ENCODE peak calls at places on chromosomes 1 and 21, in six cellular contexts. One of them, this sample, is unnamed.

GRCh38 chr1:56477164-56478111 is 101.9 kb downstream of the PLPP3 start:
- DNase-seq in stimulated activated CD8-positive, alpha-beta memory T cell treated with anti-CD3 and anti-CD28 coated beads, Interleukin-12 subunit alpha, Interleukin-12 subunit beta, amount 100 ng/mL, for 1 hour: no peak
- DNase-seq in activated T-cell treated with anti-CD3 and anti-CD28 coated beads, Interleukin-2, amount 50 U/mL, for 48 hours: no peak
- DNase-seq in NCI-H2171 treated with DMSO at 0.1 percent for 48 hours: no peak
- DNase-seq in type B pancreatic cell: no peak
- DNase-seq in stimulated activated CD4-positive, alpha-beta T cell treated with anti-CD3 and anti-CD28 coated beads, Interleukin-2, amount 100 ng/mL, for 48 hours: no peak
- DNase-seq in this sample: no peak

GRCh38 chr1:230809205-230809990 is 58.9 kb downstream of the C1orf198 start:
- DNase-seq in stimulated activated CD8-positive, alpha-beta memory T cell treated with anti-CD3 and anti-CD28 coated beads, Interleukin-12 subunit alpha, Interleukin-12 subunit beta, amount 100 ng/mL, for 1 hour: no peak
- DNase-seq in activated T-cell treated with anti-CD3 and anti-CD28 coated beads, Interleukin-2, amount 50 U/mL, for 48 hours: no peak
- DNase-seq in NCI-H2171 treated with DMSO at 0.1 percent for 48 hours: no peak
- DNase-seq in type B pancreatic cell: peak
- DNase-seq in stimulated activated CD4-positive, alpha-beta T cell treated with anti-CD3 and anti-CD28 coated beads, Interleukin-2, amount 100 ng/mL, for 48 hours: no peak
- DNase-seq in this sample: no peak

GRCh38 chr21:25838809-25839208 is 104.0 kb downstream of the GABPA start:
- DNase-seq in stimulated activated CD8-positive, alpha-beta memory T cell treated with anti-CD3 and anti-CD28 coated beads, Interleukin-12 subunit alpha, Interleukin-12 subunit beta, amount 100 ng/mL, for 1 hour: no peak
- DNase-seq in activated T-cell treated with anti-CD3 and anti-CD28 coated beads, Interleukin-2, amount 50 U/mL, for 48 hours: no peak
- DNase-seq in NCI-H2171 treated with DMSO at 0.1 percent for 48 hours: peak
- DNase-seq in type B pancreatic cell: no peak
- DNase-seq in stimulated activated CD4-positive, alpha-beta T cell treated with anti-CD3 and anti-CD28 coated beads, Interleukin-2, amount 100 ng/mL, for 48 hours: no peak
- DNase-seq in this sample: no peak

GRCh38 chr1:24417681-24418080 is 2.1 kb downstream of the NIPAL3 start:
- DNase-seq in stimulated activated CD8-positive, alpha-beta memory T cell treated with anti-CD3 and anti-CD28 coated beads, Interleukin-12 subunit alpha, Interleukin-12 subunit beta, amount 100 ng/mL, for 1 hour: no peak
- DNase-seq in activated T-cell treated with anti-CD3 and anti-CD28 coated beads, Interleukin-2, amount 50 U/mL, for 48 hours: no peak
- DNase-seq in NCI-H2171 treated with DMSO at 0.1 percent for 48 hours: no peak
- DNase-seq in type B pancreatic cell: no peak
- DNase-seq in stimulated activated CD4-positive, alpha-beta T cell treated with anti-CD3 and anti-CD28 coated beads, Interleukin-2, amount 100 ng/mL, for 48 hours: no peak
- DNase-seq in this sample: no peak

GRCh38 chr1:37471345-37472231 is 2.8 kb upstream of the ZC3H12A start:
- DNase-seq in stimulated activated CD8-positive, alpha-beta memory T cell treated with anti-CD3 and anti-CD28 coated beads, Interleukin-12 subunit alpha, Interleukin-12 subunit beta, amount 100 ng/mL, for 1 hour: no peak
- DNase-seq in activated T-cell treated with anti-CD3 and anti-CD28 coated beads, Interleukin-2, amount 50 U/mL, for 48 hours: no peak
- DNase-seq in NCI-H2171 treated with DMSO at 0.1 percent for 48 hours: peak
- DNase-seq in type B pancreatic cell: no peak
- DNase-seq in stimulated activated CD4-positive, alpha-beta T cell treated with anti-CD3 and anti-CD28 coated beads, Interleukin-2, amount 100 ng/mL, for 48 hours: no peak
- DNase-seq in this sample: no peak

GRCh38 chr1:235074335-235075120 is 54.1 kb downstream of the TOMM20 start:
- DNase-seq in stimulated activated CD8-positive, alpha-beta memory T cell treated with anti-CD3 and anti-CD28 coated beads, Interleukin-12 subunit alpha, Interleukin-12 subunit beta, amount 100 ng/mL, for 1 hour: peak
- DNase-seq in activated T-cell treated with anti-CD3 and anti-CD28 coated beads, Interleukin-2, amount 50 U/mL, for 48 hours: peak
- DNase-seq in NCI-H2171 treated with DMSO at 0.1 percent for 48 hours: peak
- DNase-seq in type B pancreatic cell: no peak
- DNase-seq in stimulated activated CD4-positive, alpha-beta T cell treated with anti-CD3 and anti-CD28 coated beads, Interleukin-2, amount 100 ng/mL, for 48 hours: peak
- DNase-seq in this sample: peak

GRCh38 chr1:205633421-205633976 is 1.7 kb upstream of the ELK4 start:
- DNase-seq in stimulated activated CD8-positive, alpha-beta memory T cell treated with anti-CD3 and anti-CD28 coated beads, Interleukin-12 subunit alpha, Interleukin-12 subunit beta, amount 100 ng/mL, for 1 hour: no peak
- DNase-seq in activated T-cell treated with anti-CD3 and anti-CD28 coated beads, Interleukin-2, amount 50 U/mL, for 48 hours: no peak
- DNase-seq in NCI-H2171 treated with DMSO at 0.1 percent for 48 hours: no peak
- DNase-seq in type B pancreatic cell: no peak
- DNase-seq in stimulated activated CD4-positive, alpha-beta T cell treated with anti-CD3 and anti-CD28 coated beads, Interleukin-2, amount 100 ng/mL, for 48 hours: no peak
- DNase-seq in this sample: no peak

GRCh38 chr1:26126321-26127084 is 14.9 kb downstream of the PDIK1L start:
- DNase-seq in stimulated activated CD8-positive, alpha-beta memory T cell treated with anti-CD3 and anti-CD28 coated beads, Interleukin-12 subunit alpha, Interleukin-12 subunit beta, amount 100 ng/mL, for 1 hour: peak
- DNase-seq in activated T-cell treated with anti-CD3 and anti-CD28 coated beads, Interleukin-2, amount 50 U/mL, for 48 hours: peak
- DNase-seq in NCI-H2171 treated with DMSO at 0.1 percent for 48 hours: peak
- DNase-seq in type B pancreatic cell: no peak
- DNase-seq in stimulated activated CD4-positive, alpha-beta T cell treated with anti-CD3 and anti-CD28 coated beads, Interleukin-2, amount 100 ng/mL, for 48 hours: no peak
- DNase-seq in this sample: no peak

GRCh38 chr1:109298666-109299086 is 8.1 kb downstream of the MYBPHL start:
- DNase-seq in stimulated activated CD8-positive, alpha-beta memory T cell treated with anti-CD3 and anti-CD28 coated beads, Interleukin-12 subunit alpha, Interleukin-12 subunit beta, amount 100 ng/mL, for 1 hour: no peak
- DNase-seq in activated T-cell treated with anti-CD3 and anti-CD28 coated beads, Interleukin-2, amount 50 U/mL, for 48 hours: peak
- DNase-seq in NCI-H2171 treated with DMSO at 0.1 percent for 48 hours: peak
- DNase-seq in type B pancreatic cell: no peak
- DNase-seq in stimulated activated CD4-positive, alpha-beta T cell treated with anti-CD3 and anti-CD28 coated beads, Interleukin-2, amount 100 ng/mL, for 48 hours: no peak
- DNase-seq in this sample: no peak

GRCh38 chr1:5444365-5444890 is 547.8 kb downstream of the NPHP4 start:
- DNase-seq in stimulated activated CD8-positive, alpha-beta memory T cell treated with anti-CD3 and anti-CD28 coated beads, Interleukin-12 subunit alpha, Interleukin-12 subunit beta, amount 100 ng/mL, for 1 hour: no peak
- DNase-seq in activated T-cell treated with anti-CD3 and anti-CD28 coated beads, Interleukin-2, amount 50 U/mL, for 48 hours: no peak
- DNase-seq in NCI-H2171 treated with DMSO at 0.1 percent for 48 hours: no peak
- DNase-seq in type B pancreatic cell: no peak
- DNase-seq in stimulated activated CD4-positive, alpha-beta T cell treated with anti-CD3 and anti-CD28 coated beads, Interleukin-2, amount 100 ng/mL, for 48 hours: no peak
- DNase-seq in this sample: no peak

GRCh38 chr1:15148475-15148874 is 5.1 kb upstream of the TMEM51 start:
- DNase-seq in stimulated activated CD8-positive, alpha-beta memory T cell treated with anti-CD3 and anti-CD28 coated beads, Interleukin-12 subunit alpha, Interleukin-12 subunit beta, amount 100 ng/mL, for 1 hour: no peak
- DNase-seq in activated T-cell treated with anti-CD3 and anti-CD28 coated beads, Interleukin-2, amount 50 U/mL, for 48 hours: no peak
- DNase-seq in NCI-H2171 treated with DMSO at 0.1 percent for 48 hours: no peak
- DNase-seq in type B pancreatic cell: no peak
- DNase-seq in stimulated activated CD4-positive, alpha-beta T cell treated with anti-CD3 and anti-CD28 coated beads, Interleukin-2, amount 100 ng/mL, for 48 hours: no peak
- DNase-seq in this sample: no peak

GRCh38 chr1:1597275-1597930 is 2.5 kb downstream of the FNDC10 start:
- DNase-seq in stimulated activated CD8-positive, alpha-beta memory T cell treated with anti-CD3 and anti-CD28 coated beads, Interleukin-12 subunit alpha, Interleukin-12 subunit beta, amount 100 ng/mL, for 1 hour: no peak
- DNase-seq in activated T-cell treated with anti-CD3 and anti-CD28 coated beads, Interleukin-2, amount 50 U/mL, for 48 hours: peak
- DNase-seq in NCI-H2171 treated with DMSO at 0.1 percent for 48 hours: peak
- DNase-seq in type B pancreatic cell: no peak
- DNase-seq in stimulated activated CD4-positive, alpha-beta T cell treated with anti-CD3 and anti-CD28 coated beads, Interleukin-2, amount 100 ng/mL, for 48 hours: no peak
- DNase-seq in this sample: no peak

GRCh38 chr1:203406446-203407045 is 55.6 kb upstream of the FMOD start:
- DNase-seq in stimulated activated CD8-positive, alpha-beta memory T cell treated with anti-CD3 and anti-CD28 coated beads, Interleukin-12 subunit alpha, Interleukin-12 subunit beta, amount 100 ng/mL, for 1 hour: no peak
- DNase-seq in activated T-cell treated with anti-CD3 and anti-CD28 coated beads, Interleukin-2, amount 50 U/mL, for 48 hours: no peak
- DNase-seq in NCI-H2171 treated with DMSO at 0.1 percent for 48 hours: no peak
- DNase-seq in type B pancreatic cell: no peak
- DNase-seq in stimulated activated CD4-positive, alpha-beta T cell treated with anti-CD3 and anti-CD28 coated beads, Interleukin-2, amount 100 ng/mL, for 48 hours: no peak
- DNase-seq in this sample: no peak

GRCh38 chr1:221887091-221887746 is 145.3 kb upstream of the DUSP10 start:
- DNase-seq in stimulated activated CD8-positive, alpha-beta memory T cell treated with anti-CD3 and anti-CD28 coated beads, Interleukin-12 subunit alpha, Interleukin-12 subunit beta, amount 100 ng/mL, for 1 hour: no peak
- DNase-seq in activated T-cell treated with anti-CD3 and anti-CD28 coated beads, Interleukin-2, amount 50 U/mL, for 48 hours: no peak
- DNase-seq in NCI-H2171 treated with DMSO at 0.1 percent for 48 hours: no peak
- DNase-seq in type B pancreatic cell: no peak
- DNase-seq in stimulated activated CD4-positive, alpha-beta T cell treated with anti-CD3 and anti-CD28 coated beads, Interleukin-2, amount 100 ng/mL, for 48 hours: no peak
- DNase-seq in this sample: no peak